ENCODE peak calls at places on chromosomes 11 and 22, in eight cellular contexts. O, G, N, M, I, P, E and U are unnamed samples.
A peak's percentile ranks its signal among the peaks of the same experiment; 100 is the strongest.

GRCh38 chr11:45144126-45145082 is 2.0 kb upstream of the PRDM11 start:
- DNase-seq in O (peak; percentile 10), G (no peak), N (peak; percentile 74), M (peak; percentile 59), I (no peak), P (no peak), E (no peak), U (no peak)

GRCh38 chr11:132445966-132446365 is 1075.6 kb downstream of the NTM start:
- DNase-seq in O (no peak), G (no peak), N (peak; percentile 21), M (no peak), I (no peak), P (no peak), E (no peak), U (no peak)

GRCh38 chr22:50542416-50542927 is 3.2 kb upstream of the KLHDC7B start:
- DNase-seq in O (no peak), G (no peak), N (no peak), M (no peak), I (no peak), P (peak; percentile 64), E (no peak), U (no peak)

GRCh38 chr22:23376256-23376655 is 195.9 kb downstream of the BCR start:
- DNase-seq in O (peak; percentile 80), G (no peak), N (peak; percentile 76), M (no peak), I (no peak), P (peak; percentile 17), E (no peak), U (no peak)

GRCh38 chr22:46585340-46586122 is 34.7 kb upstream of the GRAMD4 start:
- DNase-seq in O (peak; percentile 21), G (peak; percentile 37), N (no peak), M (no peak), I (no peak), P (no peak), E (no peak), U (no peak)

GRCh38 chr11:97460091-97460490 is 1070.3 kb downstream of the JRKL start:
- DNase-seq in O (no peak), G (no peak), N (no peak), M (no peak), I (no peak), P (no peak), E (no peak), U (no peak)

GRCh38 chr22:39117585-39118191 is 20.6 kb downstream of the APOBEC3H start:
- DNase-seq in O (peak; percentile 62), G (no peak), N (no peak), M (no peak), I (peak; percentile 60), P (peak; percentile 67), E (peak; percentile 47), U (peak; percentile 46)

GRCh38 chr11:94519478-94520084 is 7.3 kb downstream of the C11orf97 start:
- DNase-seq in O (no peak), G (no peak), N (no peak), M (no peak), I (no peak), P (peak; percentile 49), E (no peak), U (no peak)

GRCh38 chr11:27370374-27370773 is 7.4 kb upstream of the CCDC34 start:
- DNase-seq in O (no peak), G (no peak), N (no peak), M (no peak), I (no peak), P (no peak), E (no peak), U (no peak)

GRCh38 chr11:34002420-34002819 is 49.1 kb upstream of the CAPRIN1 start:
- DNase-seq in O (no peak), G (no peak), N (no peak), M (no peak), I (peak; percentile 51), P (no peak), E (no peak), U (no peak)

GRCh38 chr22:17638182-17638431 is 450 bp upstream of the BCL2L13 start:
- DNase-seq in O (no peak), G (no peak), N (no peak), M (no peak), I (no peak), P (no peak), E (no peak), U (no peak)

GRCh38 chr22:27773236-27773550 is 28.4 kb downstream of the MN1 start:
- DNase-seq in O (no peak), G (no peak), N (no peak), M (no peak), I (no peak), P (no peak), E (no peak), U (no peak)

GRCh38 chr11:84865791-84866535 is 761.2 kb downstream of the DLG2 start:
- DNase-seq in O (no peak), G (no peak), N (no peak), M (no peak), I (no peak), P (peak; percentile 32), E (no peak), U (no peak)

GRCh38 chr11:32891657-32892354 is 805 bp upstream of the QSER1 start:
- DNase-seq in O (no peak), G (no peak), N (no peak), M (no peak), I (no peak), P (peak; percentile 31), E (no peak), U (no peak)

GRCh38 chr22:44685384-44686056 is 16.5 kb upstream of the PRR5 start:
- DNase-seq in O (peak; percentile 68), G (peak; percentile 65), N (peak; percentile 94), M (no peak), I (no peak), P (peak; percentile 68), E (peak; percentile 53), U (peak; percentile 52)

GRCh38 chr11:10405858-10406592 is 49.0 kb upstream of the AMPD3 start:
- DNase-seq in O (peak; percentile 74), G (peak; percentile 57), N (peak; percentile 86), M (no peak), I (peak; percentile 53), P (peak; percentile 92), E (peak; percentile 55), U (peak; percentile 53)

GRCh38 chr11:16124390-16124789 is 232.0 kb downstream of the SOX6 start:
- DNase-seq in O (no peak), G (no peak), N (no peak), M (no peak), I (no peak), P (no peak), E (no peak), U (no peak)

GRCh38 chr11:134802116-134802515 is 390.1 kb upstream of the B3GAT1 start:
- DNase-seq in O (no peak), G (no peak), N (no peak), M (no peak), I (no peak), P (no peak), E (peak; percentile 33), U (peak; percentile 40)

GRCh38 chr22:47474895-47475294 is 712.4 kb downstream of the TBC1D22A start:
- DNase-seq in O (no peak), G (no peak), N (no peak), M (no peak), I (no peak), P (no peak), E (no peak), U (no peak)

GRCh38 chr11:30914143-30914762 is 328.1 kb upstream of the MPPED2 start:
- DNase-seq in O (peak; percentile 82), G (peak; percentile 48), N (no peak), M (no peak), I (peak; percentile 82), P (peak; percentile 36), E (peak; percentile 74), U (peak; percentile 58)

DNA sequence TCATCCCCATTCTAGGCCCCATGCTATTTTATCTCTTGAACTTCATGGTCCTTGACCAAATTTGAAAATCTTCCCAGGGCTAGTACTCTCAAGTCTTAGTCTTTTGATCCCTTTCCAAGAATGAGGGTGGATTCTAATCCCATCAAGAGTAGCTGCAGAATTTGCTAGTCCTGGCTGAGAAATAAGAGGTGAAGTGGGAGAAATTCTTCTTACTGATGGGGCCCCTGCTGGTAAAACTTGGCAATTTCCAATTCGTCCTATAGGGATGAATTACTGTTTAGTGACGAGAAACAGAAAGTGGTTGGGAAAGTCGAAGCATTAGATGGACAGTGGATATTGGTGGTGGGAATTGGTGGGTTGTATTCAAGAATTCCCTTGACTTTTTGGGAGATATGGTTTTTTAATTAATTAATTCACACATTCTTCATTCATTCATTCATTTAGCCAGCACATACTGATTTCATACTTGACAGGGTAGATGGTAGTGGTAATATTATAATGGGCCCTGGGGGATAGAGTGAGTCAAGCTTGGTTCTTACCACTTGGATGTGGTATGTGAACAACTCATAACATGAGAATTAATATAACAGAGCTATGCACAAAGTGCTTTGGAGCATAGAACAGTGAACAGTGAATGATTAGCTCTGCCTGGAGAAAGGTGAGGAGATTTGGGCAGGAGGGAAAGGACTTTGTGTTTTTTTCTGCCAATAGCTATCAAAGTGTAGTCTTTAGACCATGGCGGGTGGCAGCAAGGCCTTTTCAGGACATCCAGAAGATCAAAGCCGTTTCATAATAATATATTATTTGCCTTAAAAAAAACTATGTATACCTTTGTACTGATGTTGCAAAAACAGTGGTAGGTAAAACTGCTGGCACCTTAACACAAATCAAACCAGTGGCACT is 103.8 kb downstream of the STIM1 start:
- DNase-seq in O (no peak), G (no peak), N (no peak), M (no peak), I (no peak), P (peak; percentile 86), E (no peak), U (no peak)
- TF ChIP-seq CTCF in O (peak; percentile 58), G (no peak), N (no peak), M (no peak), I (peak; percentile 29), P (peak; percentile 41), E (no peak), U (peak; percentile 44)

GRCh38 chr11:13772223-13773046 is 104.0 kb downstream of the FAR1 start:
- DNase-seq in O (no peak), G (no peak), N (no peak), M (no peak), I (no peak), P (peak; percentile 75), E (peak; percentile 27), U (peak; percentile 32)
- TF ChIP-seq CTCF in O (peak; percentile 89), G (peak; percentile 47), N (no peak), M (no peak), I (peak; percentile 45), P (peak; percentile 39), E (peak; percentile 56), U (peak; percentile 84)

DNA sequence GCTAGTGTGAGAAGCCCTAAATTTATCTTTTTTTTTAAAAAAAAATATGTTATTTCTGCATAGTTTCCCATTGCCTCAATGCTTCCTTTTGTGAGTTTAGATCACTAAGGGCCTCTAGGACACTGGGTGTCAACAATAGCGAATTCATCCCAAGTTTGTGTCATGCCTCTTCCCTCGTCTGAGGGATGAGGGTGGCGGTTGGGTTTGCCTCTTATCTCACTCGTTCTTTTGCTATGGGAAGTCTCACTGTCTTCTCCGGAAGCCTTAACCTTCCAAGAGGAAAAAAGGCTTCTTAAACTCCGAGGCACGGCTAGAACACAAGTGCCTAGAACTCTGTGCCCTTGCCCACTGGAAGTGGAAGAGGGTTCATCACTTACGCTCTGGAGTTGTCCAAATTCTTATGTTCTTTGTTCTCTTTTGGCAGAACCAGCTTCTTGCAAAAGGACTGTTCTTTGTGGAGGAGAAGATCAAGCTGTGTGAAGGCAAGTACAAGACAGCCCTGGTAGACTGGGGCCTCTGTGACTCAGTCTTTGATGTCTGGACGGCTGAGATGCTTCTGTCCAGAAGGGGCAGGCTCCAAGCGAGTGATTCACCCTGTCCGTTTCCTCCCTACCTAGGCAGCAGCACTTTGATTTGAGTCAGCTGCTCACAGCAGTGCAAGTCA is 78.5 kb downstream of the TRAF6 start:
- DNase-seq in O (no peak), G (no peak), N (no peak), M (no peak), I (no peak), P (peak; percentile 95), E (no peak), U (no peak)
- TF ChIP-seq CTCF in O (no peak), G (no peak), N (no peak), M (no peak), I (no peak), P (peak; percentile 22), E (no peak), U (no peak)

GRCh38 chr11:62471603-62472002 is 52.8 kb downstream of the SCGB1A1 start:
- DNase-seq in O (no peak), G (no peak), N (no peak), M (no peak), I (no peak), P (no peak), E (no peak), U (no peak)
- TF ChIP-seq CTCF in O (no peak), G (no peak), N (no peak), M (no peak), I (no peak), P (no peak), E (no peak), U (no peak)